ENCODE peak calls at places on chromosome 10, in ten cellular contexts. One of them, this sample, is unnamed.

GRCh38 chr10:29784175-29784773 is 149.5 kb upstream of the SVIL start:
- DNase-seq in uterus: peak
- DNase-seq in GM06990: no peak
- DNase-seq in HFF-Myc: peak
- DNase-seq in fibroblast of mammary gland: peak
- DNase-seq in kidney epithelial cell: peak
- DNase-seq in astrocyte of the spinal cord: peak
- DNase-seq in fibroblast of pulmonary artery: peak
- DNase-seq in lower leg skin: peak
- DNase-seq in ovary: peak
- DNase-seq in this sample: peak

GRCh38 chr10:116044722-116045374 is 228.2 kb downstream of the GFRA1 start:
- DNase-seq in uterus: no peak
- DNase-seq in GM06990: no peak
- DNase-seq in HFF-Myc: no peak
- DNase-seq in fibroblast of mammary gland: peak
- DNase-seq in kidney epithelial cell: no peak
- DNase-seq in astrocyte of the spinal cord: peak
- DNase-seq in fibroblast of pulmonary artery: no peak
- DNase-seq in lower leg skin: peak
- DNase-seq in ovary: no peak
- DNase-seq in this sample: no peak

GRCh38 chr10:91613411-91614253 is 19.2 kb downstream of the PPP1R3C start:
- DNase-seq in uterus: peak
- DNase-seq in GM06990: no peak
- DNase-seq in HFF-Myc: peak
- DNase-seq in fibroblast of mammary gland: peak
- DNase-seq in kidney epithelial cell: peak
- DNase-seq in astrocyte of the spinal cord: peak
- DNase-seq in fibroblast of pulmonary artery: peak
- DNase-seq in lower leg skin: no peak
- DNase-seq in ovary: no peak
- DNase-seq in this sample: peak

GRCh38 chr10:130737622-130738021 is 573.9 kb downstream of the TCERG1L start:
- DNase-seq in uterus: no peak
- DNase-seq in GM06990: no peak
- DNase-seq in HFF-Myc: no peak
- DNase-seq in fibroblast of mammary gland: no peak
- DNase-seq in kidney epithelial cell: no peak
- DNase-seq in astrocyte of the spinal cord: no peak
- DNase-seq in fibroblast of pulmonary artery: peak
- DNase-seq in lower leg skin: no peak
- DNase-seq in ovary: no peak
- DNase-seq in this sample: no peak

GRCh38 chr10:48944171-48944570 is 4.5 kb upstream of the LRRC18 start:
- DNase-seq in uterus: no peak
- DNase-seq in GM06990: no peak
- DNase-seq in HFF-Myc: no peak
- DNase-seq in fibroblast of mammary gland: no peak
- DNase-seq in kidney epithelial cell: no peak
- DNase-seq in astrocyte of the spinal cord: no peak
- DNase-seq in fibroblast of pulmonary artery: no peak
- DNase-seq in lower leg skin: no peak
- DNase-seq in ovary: no peak
- DNase-seq in this sample: no peak

GRCh38 chr10:121880842-121881423 is 46.9 kb downstream of the ATE1 start:
- DNase-seq in uterus: no peak
- DNase-seq in GM06990: peak
- DNase-seq in HFF-Myc: no peak
- DNase-seq in fibroblast of mammary gland: peak
- DNase-seq in kidney epithelial cell: no peak
- DNase-seq in astrocyte of the spinal cord: no peak
- DNase-seq in fibroblast of pulmonary artery: peak
- DNase-seq in lower leg skin: no peak
- DNase-seq in ovary: no peak
- DNase-seq in this sample: no peak

GRCh38 chr10:58152698-58153263 is 114.9 kb downstream of the IPMK start:
- DNase-seq in uterus: peak
- DNase-seq in GM06990: no peak
- DNase-seq in HFF-Myc: peak
- DNase-seq in fibroblast of mammary gland: peak
- DNase-seq in kidney epithelial cell: no peak
- DNase-seq in astrocyte of the spinal cord: peak
- DNase-seq in fibroblast of pulmonary artery: peak
- DNase-seq in lower leg skin: peak
- DNase-seq in ovary: peak
- DNase-seq in this sample: no peak

GRCh38 chr10:103047381-103047780 is 129.3 kb downstream of the CNNM2 start:
- DNase-seq in uterus: no peak
- DNase-seq in GM06990: no peak
- DNase-seq in HFF-Myc: no peak
- DNase-seq in fibroblast of mammary gland: no peak
- DNase-seq in kidney epithelial cell: no peak
- DNase-seq in astrocyte of the spinal cord: no peak
- DNase-seq in fibroblast of pulmonary artery: no peak
- DNase-seq in lower leg skin: no peak
- DNase-seq in ovary: no peak
- DNase-seq in this sample: no peak

GRCh38 chr10:75015440-75015839 is 96.0 kb upstream of the SAMD8 start:
- DNase-seq in uterus: no peak
- DNase-seq in GM06990: no peak
- DNase-seq in HFF-Myc: no peak
- DNase-seq in fibroblast of mammary gland: no peak
- DNase-seq in kidney epithelial cell: no peak
- DNase-seq in astrocyte of the spinal cord: no peak
- DNase-seq in fibroblast of pulmonary artery: no peak
- DNase-seq in lower leg skin: no peak
- DNase-seq in ovary: no peak
- DNase-seq in this sample: no peak

GRCh38 chr10:29947701-29948060 is 111.7 kb downstream of the JCAD start:
- DNase-seq in uterus: no peak
- DNase-seq in GM06990: no peak
- DNase-seq in HFF-Myc: no peak
- DNase-seq in fibroblast of mammary gland: peak
- DNase-seq in kidney epithelial cell: no peak
- DNase-seq in astrocyte of the spinal cord: no peak
- DNase-seq in fibroblast of pulmonary artery: no peak
- DNase-seq in lower leg skin: no peak
- DNase-seq in ovary: no peak
- DNase-seq in this sample: no peak

GRCh38 chr10:103652599-103653281 is 159.2 kb downstream of the NEURL1 start:
- DNase-seq in uterus: no peak
- DNase-seq in GM06990: no peak
- DNase-seq in HFF-Myc: no peak
- DNase-seq in fibroblast of mammary gland: no peak
- DNase-seq in kidney epithelial cell: no peak
- DNase-seq in astrocyte of the spinal cord: no peak
- DNase-seq in fibroblast of pulmonary artery: no peak
- DNase-seq in lower leg skin: peak
- DNase-seq in ovary: no peak
- DNase-seq in this sample: no peak

GRCh38 chr10:130707389-130707979 is 571.3 kb downstream of the GLRX3 start:
- DNase-seq in uterus: no peak
- DNase-seq in GM06990: no peak
- DNase-seq in HFF-Myc: no peak
- DNase-seq in fibroblast of mammary gland: no peak
- DNase-seq in kidney epithelial cell: no peak
- DNase-seq in astrocyte of the spinal cord: no peak
- DNase-seq in fibroblast of pulmonary artery: no peak
- DNase-seq in lower leg skin: no peak
- DNase-seq in ovary: no peak
- DNase-seq in this sample: no peak

GRCh38 chr10:127398140-127398966 is 150.8 kb upstream of the NPS start:
- DNase-seq in uterus: no peak
- DNase-seq in GM06990: no peak
- DNase-seq in HFF-Myc: peak
- DNase-seq in fibroblast of mammary gland: peak
- DNase-seq in kidney epithelial cell: peak
- DNase-seq in astrocyte of the spinal cord: peak
- DNase-seq in fibroblast of pulmonary artery: peak
- DNase-seq in lower leg skin: no peak
- DNase-seq in ovary: no peak
- DNase-seq in this sample: peak

DNA sequence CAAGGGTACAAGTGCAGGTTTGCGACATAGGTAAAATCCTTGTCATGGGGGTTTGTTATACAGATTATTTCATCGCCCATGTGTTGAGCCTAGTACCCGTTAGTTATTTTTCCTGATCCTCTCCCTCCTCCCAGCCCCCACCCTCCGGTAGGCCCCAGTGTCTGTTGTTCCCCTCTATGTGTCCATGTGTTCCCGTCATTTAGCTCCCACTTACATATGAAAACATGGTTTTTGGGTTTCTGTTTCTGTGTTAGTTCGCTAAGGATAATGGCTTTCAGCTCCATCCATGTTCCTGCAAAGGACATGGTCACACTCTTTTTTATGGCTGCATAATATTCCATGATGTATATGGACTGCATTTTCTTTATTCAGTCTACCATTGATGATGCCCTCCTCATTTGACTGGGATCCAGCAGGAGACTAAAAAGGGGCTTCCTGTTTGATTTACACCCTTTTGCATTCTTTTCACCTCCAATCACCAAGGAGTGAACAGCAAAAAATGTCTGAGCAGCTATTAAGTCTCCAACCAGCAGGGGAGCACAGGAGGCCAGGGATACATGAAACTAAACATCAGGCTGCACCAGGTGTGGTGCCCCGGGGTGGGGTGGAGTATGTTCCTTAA is 188.2 kb downstream of the SKIDA1 start:
- DNase-seq in uterus: no peak
- DNase-seq in GM06990: no peak
- DNase-seq in HFF-Myc: no peak
- DNase-seq in fibroblast of mammary gland: no peak
- DNase-seq in kidney epithelial cell: no peak
- DNase-seq in astrocyte of the spinal cord: no peak
- DNase-seq in fibroblast of pulmonary artery: no peak
- DNase-seq in lower leg skin: no peak
- DNase-seq in ovary: no peak
- DNase-seq in this sample: no peak
- TF ChIP-seq CTCF in uterus: no peak
- TF ChIP-seq CTCF in GM06990: no peak
- TF ChIP-seq CTCF in HFF-Myc: no peak
- TF ChIP-seq CTCF in fibroblast of mammary gland: no peak
- TF ChIP-seq CTCF in kidney epithelial cell: no peak
- TF ChIP-seq CTCF in astrocyte of the spinal cord: no peak
- TF ChIP-seq CTCF in fibroblast of pulmonary artery: no peak
- TF ChIP-seq CTCF in lower leg skin: no peak
- TF ChIP-seq CTCF in ovary: no peak
- TF ChIP-seq CTCF in this sample: no peak

GRCh38 chr10:77411805-77412204 is 225.8 kb downstream of the KCNMA1 start:
- DNase-seq in uterus: no peak
- DNase-seq in GM06990: no peak
- DNase-seq in HFF-Myc: no peak
- DNase-seq in fibroblast of mammary gland: no peak
- DNase-seq in kidney epithelial cell: no peak
- DNase-seq in astrocyte of the spinal cord: no peak
- DNase-seq in fibroblast of pulmonary artery: no peak
- DNase-seq in lower leg skin: no peak
- DNase-seq in ovary: no peak
- DNase-seq in this sample: no peak

GRCh38 chr10:77406764-77407430 is 230.7 kb downstream of the KCNMA1 start:
- DNase-seq in uterus: no peak
- DNase-seq in GM06990: no peak
- DNase-seq in HFF-Myc: no peak
- DNase-seq in fibroblast of mammary gland: no peak
- DNase-seq in kidney epithelial cell: no peak
- DNase-seq in astrocyte of the spinal cord: no peak
- DNase-seq in fibroblast of pulmonary artery: no peak
- DNase-seq in lower leg skin: no peak
- DNase-seq in ovary: no peak
- DNase-seq in this sample: no peak

GRCh38 chr10:77410523-77410922 is 227.1 kb downstream of the KCNMA1 start:
- DNase-seq in uterus: no peak
- DNase-seq in GM06990: no peak
- DNase-seq in HFF-Myc: no peak
- DNase-seq in fibroblast of mammary gland: no peak
- DNase-seq in kidney epithelial cell: no peak
- DNase-seq in astrocyte of the spinal cord: no peak
- DNase-seq in fibroblast of pulmonary artery: no peak
- DNase-seq in lower leg skin: no peak
- DNase-seq in ovary: no peak
- DNase-seq in this sample: no peak

GRCh38 chr10:77408259-77408658 is 229.3 kb downstream of the KCNMA1 start:
- DNase-seq in uterus: no peak
- DNase-seq in GM06990: no peak
- DNase-seq in HFF-Myc: no peak
- DNase-seq in fibroblast of mammary gland: no peak
- DNase-seq in kidney epithelial cell: no peak
- DNase-seq in astrocyte of the spinal cord: no peak
- DNase-seq in fibroblast of pulmonary artery: no peak
- DNase-seq in lower leg skin: no peak
- DNase-seq in ovary: no peak
- DNase-seq in this sample: no peak

GRCh38 chr10:77409697-77410471 is 227.7 kb downstream of the KCNMA1 start:
- DNase-seq in uterus: no peak
- DNase-seq in GM06990: no peak
- DNase-seq in HFF-Myc: no peak
- DNase-seq in fibroblast of mammary gland: no peak
- DNase-seq in kidney epithelial cell: no peak
- DNase-seq in astrocyte of the spinal cord: no peak
- DNase-seq in fibroblast of pulmonary artery: no peak
- DNase-seq in lower leg skin: peak
- DNase-seq in ovary: no peak
- DNase-seq in this sample: no peak
- H3K4me3 ChIP-seq in uterus: no peak
- H3K4me3 ChIP-seq in GM06990: no peak
- H3K4me3 ChIP-seq in HFF-Myc: no peak
- H3K4me3 ChIP-seq in fibroblast of mammary gland: no peak
- H3K4me3 ChIP-seq in kidney epithelial cell: no peak
- H3K4me3 ChIP-seq in astrocyte of the spinal cord: no peak
- H3K4me3 ChIP-seq in fibroblast of pulmonary artery: no peak
- H3K4me3 ChIP-seq in lower leg skin: no peak
- H3K4me3 ChIP-seq in ovary: no peak
- H3K4me3 ChIP-seq in this sample: no peak

DNA sequence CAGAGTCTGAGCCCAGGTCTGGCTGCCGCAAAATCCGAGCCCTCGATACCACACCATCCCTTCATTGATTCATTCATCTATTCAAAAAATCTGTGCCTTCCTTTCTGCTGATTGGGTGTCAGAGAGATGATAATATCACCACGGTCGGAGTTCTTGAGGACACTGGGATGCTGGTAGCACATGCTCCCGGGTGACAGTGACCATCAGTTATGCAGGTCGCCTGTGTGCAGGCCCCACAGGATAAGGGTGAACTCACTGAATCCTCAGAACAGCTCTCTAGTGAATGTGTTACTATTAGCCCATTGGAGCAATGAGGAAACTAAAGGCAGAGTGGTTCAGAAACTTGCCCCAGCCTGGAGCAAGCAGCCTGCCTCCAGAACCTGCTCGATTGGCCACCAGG is 145.1 kb downstream of the SLIT1 start:
- DNase-seq in uterus: no peak
- DNase-seq in GM06990: no peak
- DNase-seq in HFF-Myc: no peak
- DNase-seq in fibroblast of mammary gland: no peak
- DNase-seq in kidney epithelial cell: no peak
- DNase-seq in astrocyte of the spinal cord: no peak
- DNase-seq in fibroblast of pulmonary artery: no peak
- DNase-seq in lower leg skin: no peak
- DNase-seq in ovary: no peak
- DNase-seq in this sample: no peak
- TF ChIP-seq CTCF in uterus: no peak
- TF ChIP-seq CTCF in GM06990: no peak
- TF ChIP-seq CTCF in HFF-Myc: no peak
- TF ChIP-seq CTCF in fibroblast of mammary gland: no peak
- TF ChIP-seq CTCF in kidney epithelial cell: no peak
- TF ChIP-seq CTCF in astrocyte of the spinal cord: no peak
- TF ChIP-seq CTCF in fibroblast of pulmonary artery: no peak
- TF ChIP-seq CTCF in lower leg skin: no peak
- TF ChIP-seq CTCF in ovary: no peak
- TF ChIP-seq CTCF in this sample: no peak

GRCh38 chr10:88082806-88083596 is 219.6 kb downstream of the PTEN start:
- DNase-seq in uterus: no peak
- DNase-seq in GM06990: no peak
- DNase-seq in HFF-Myc: no peak
- DNase-seq in fibroblast of mammary gland: no peak
- DNase-seq in kidney epithelial cell: no peak
- DNase-seq in astrocyte of the spinal cord: no peak
- DNase-seq in fibroblast of pulmonary artery: no peak
- DNase-seq in lower leg skin: no peak
- DNase-seq in ovary: no peak
- DNase-seq in this sample: no peak
- H3K4me3 ChIP-seq in uterus: no peak
- H3K4me3 ChIP-seq in GM06990: peak
- H3K4me3 ChIP-seq in HFF-Myc: no peak
- H3K4me3 ChIP-seq in fibroblast of mammary gland: no peak
- H3K4me3 ChIP-seq in kidney epithelial cell: no peak
- H3K4me3 ChIP-seq in astrocyte of the spinal cord: no peak
- H3K4me3 ChIP-seq in fibroblast of pulmonary artery: no peak
- H3K4me3 ChIP-seq in lower leg skin: no peak
- H3K4me3 ChIP-seq in ovary: no peak
- H3K4me3 ChIP-seq in this sample: no peak